ENCODE peak calls at places on chromosomes 13 and 19, in four cellular contexts. K is GM23338, A is SK-N-SH, M is breast epithelium. X is an unnamed sample.

GRCh38 chr19:55362990-55363716 is at the start of gene GARIN5B:
- DNase-seq in K (no peak), A (no peak), M (no peak), X (no peak)

GRCh38 chr19:12737666-12738351 is 512 bp downstream of the GET3 start:
- DNase-seq in K (no peak), A (no peak), M (peak; percentile 37), X (no peak)

GRCh38 chr13:33536639-33537425 is 251.3 kb upstream of the STARD13 start:
- DNase-seq in K (no peak), A (no peak), M (no peak), X (no peak)

GRCh38 chr13:52848455-52849190 is at the start of gene PCDH8:
- DNase-seq in K (peak; percentile 96), A (peak; percentile 93), M (no peak), X (no peak)

GRCh38 chr13:42652642-42653415 is 78.9 kb downstream of the TNFSF11 start:
- DNase-seq in K (peak; percentile 14), A (no peak), M (no peak), X (no peak)

GRCh38 chr19:49415102-49415809 is 8.0 kb downstream of the PTH2 start:
- DNase-seq in K (no peak), A (no peak), M (no peak), X (no peak)

GRCh38 chr13:87878706-87879105 is 207.5 kb downstream of the SLITRK5 start:
- DNase-seq in K (no peak), A (no peak), M (no peak), X (no peak)

GRCh38 chr19:57992841-57993240 is 9.8 kb downstream of the ZNF606 start:
- DNase-seq in K (no peak), A (no peak), M (no peak), X (no peak)

GRCh38 chr13:42807866-42808265 is 26.5 kb downstream of the FAM216B start:
- DNase-seq in K (no peak), A (no peak), M (no peak), X (no peak)

GRCh38 chr13:36979361-36980040 is 19.6 kb downstream of the ALG5 start:
- DNase-seq in K (no peak), A (no peak), M (no peak), X (no peak)

GRCh38 chr19:3094638-3095374 is 644 bp downstream of the GNA11 start:
- DNase-seq in K (no peak), A (no peak), M (no peak), X (peak; percentile 82)

GRCh38 chr19:1057185-1057857 is 9.6 kb upstream of the ARHGAP45 start:
- DNase-seq in K (peak; percentile 83), A (no peak), M (no peak), X (peak; percentile 78)

GRCh38 chr13:20566424-20566916 is 487 bp upstream of the IFT88 start:
- DNase-seq in K (peak; percentile 77), A (no peak), M (peak; percentile 40), X (peak; percentile 77)

GRCh38 chr19:13339869-13340268 is 166.4 kb downstream of the CACNA1A start:
- DNase-seq in K (peak; percentile 24), A (no peak), M (no peak), X (no peak)

GRCh38 chr19:11405846-11406643 is 13.1 kb downstream of the RGL3 start:
- DNase-seq in K (peak; percentile 89), A (peak; percentile 20), M (no peak), X (peak; percentile 80)

GRCh38 chr13:27295096-27295495 is 24.5 kb downstream of the RASL11A start:
- DNase-seq in K (no peak), A (no peak), M (no peak), X (no peak)

GRCh38 chr19:15212682-15213081 is 11.9 kb upstream of the NOTCH3 start:
- DNase-seq in K (no peak), A (no peak), M (no peak), X (no peak)

GRCh38 chr19:11410682-11411081 is 8.4 kb downstream of the RGL3 start:
- DNase-seq in K (no peak), A (no peak), M (no peak), X (no peak)

GRCh38 chr13:99969934-99970760 is 1.4 kb downstream of the ZIC5 start:
- DNase-seq in K (peak; percentile 84), A (no peak), M (no peak), X (no peak)

GRCh38 chr13:23146811-23147245 is 34.0 kb upstream of the SGCG start:
- DNase-seq in K (no peak), A (no peak), M (no peak), X (no peak)

GRCh38 chr19:33580026-33580644 is 41.6 kb upstream of the CHST8 start:
- DNase-seq in K (no peak), A (no peak), M (peak; percentile 27), X (peak; percentile 52)

GRCh38 chr13:26062853-26063444 is 11.1 kb upstream of the SHISA2 start:
- DNase-seq in K (peak; percentile 74), A (peak; percentile 47), M (peak; percentile 23), X (no peak)

GRCh38 chr13:60700994-60701393 is 304.0 kb downstream of the TDRD3 start:
- DNase-seq in K (no peak), A (no peak), M (no peak), X (no peak)

GRCh38 chr13:52405767-52406494 is at the start of gene THSD1:
- DNase-seq in K (peak; percentile 71), A (peak; percentile 87), M (peak; percentile 39), X (peak; percentile 88)

GRCh38 chr13:94351292-94352000 is 128.0 kb downstream of the DCT start:
- DNase-seq in K (no peak), A (no peak), M (no peak), X (no peak)

GRCh38 chr19:44212865-44213346 is 574 bp downstream of the ZNF227 start:
- DNase-seq in K (peak; percentile 53), A (peak; percentile 40), M (no peak), X (no peak)

GRCh38 chr13:47179321-47179720 is 282.5 kb upstream of the HTR2A start:
- DNase-seq in K (no peak), A (no peak), M (no peak), X (no peak)

GRCh38 chr19:45641274-45642105 is 2.3 kb upstream of the EML2 start:
- DNase-seq in K (peak; percentile 100), A (no peak), M (peak; percentile 95), X (peak; percentile 92)

GRCh38 chr19:10898633-10899032 is 27.3 kb downstream of the CARM1 start:
- DNase-seq in K (no peak), A (no peak), M (no peak), X (no peak)

GRCh38 chr19:47369923-47370625 is 21.0 kb downstream of the DHX34 start:
- DNase-seq in K (no peak), A (no peak), M (no peak), X (peak; percentile 89)

GRCh38 chr19:50332014-50332263 is 2.8 kb upstream of the KCNC3 start:
- DNase-seq in K (no peak), A (no peak), M (no peak), X (peak; percentile 72)

GRCh38 chr13:34277971-34278370 is 460.0 kb downstream of the RFC3 start:
- DNase-seq in K (no peak), A (no peak), M (no peak), X (no peak)

GRCh38 chr19:40603719-40604646 is 2.8 kb downstream of the LTBP4 start:
- DNase-seq in K (peak; percentile 100), A (peak; percentile 93), M (peak; percentile 99), X (peak; percentile 98)
- TF ChIP-seq POLR2AphosphoS5 in K (peak; percentile 47), A (no peak), M (peak; percentile 71), X (peak; percentile 87)

GRCh38 chr19:23286477-23286876 is 36.3 kb upstream of the ZNF724 start:
- DNase-seq in K (peak; percentile 79), A (peak; percentile 26), M (no peak), X (no peak)
- TF ChIP-seq CTCF in K (peak; percentile 57), A (peak; percentile 40), M (no peak), X (no peak)

GRCh38 chr19:5803752-5804515 is 933 bp upstream of the NRTN start:
- DNase-seq in K (peak; percentile 96), A (peak; percentile 99), M (peak; percentile 83), X (peak; percentile 95)

GRCh38 chr19:5806905-5807304 is 2.0 kb downstream of the NRTN start:
- DNase-seq in K (no peak), A (no peak), M (no peak), X (no peak)

GRCh38 chr19:5804516-5805464 is at the start of gene NRTN:
- DNase-seq in K (peak; percentile 75), A (peak; percentile 82), M (no peak), X (peak; percentile 82)

GRCh38 chr19:5806133-5806489 is 1.2 kb downstream of the NRTN start:
- DNase-seq in K (no peak), A (no peak), M (no peak), X (no peak)

DNA sequence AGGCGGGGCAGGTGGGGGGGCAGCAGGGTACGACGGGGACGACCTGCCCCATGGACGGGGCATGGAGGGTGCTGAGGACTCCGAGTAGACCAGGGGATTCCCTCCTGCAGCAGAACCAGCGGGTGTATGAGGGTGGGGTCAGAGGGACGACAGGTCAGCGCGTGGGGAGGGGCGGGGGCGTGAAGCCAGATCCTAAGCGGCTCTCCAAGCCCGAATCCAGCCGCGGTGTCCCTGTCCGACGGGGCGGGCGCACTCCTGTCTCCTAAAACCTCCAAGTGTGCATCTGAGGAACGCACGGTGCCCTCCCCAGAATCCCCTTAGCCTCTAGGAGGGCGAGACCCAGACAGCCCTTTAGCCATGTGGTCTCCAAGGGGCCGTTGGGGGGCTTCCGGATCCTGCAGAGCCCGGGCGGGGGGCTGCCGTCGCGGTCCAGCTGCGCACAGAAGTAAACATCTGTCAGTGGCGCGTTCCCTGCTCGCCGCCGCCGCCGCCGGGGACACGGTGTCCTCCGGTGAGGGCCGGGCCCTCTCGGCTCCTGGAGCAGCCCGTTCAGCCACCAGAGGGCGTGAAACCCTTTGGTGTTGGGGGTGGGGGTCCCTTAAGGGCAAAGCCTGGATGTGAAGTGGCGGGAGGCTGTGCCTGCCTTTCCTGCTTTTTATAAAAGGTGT is 732 bp downstream of the NRTN start:
- DNase-seq in K (peak; percentile 97), A (peak; percentile 91), M (peak; percentile 55), X (peak; percentile 85)
- TF ChIP-seq POLR2AphosphoS5 in K (no peak), A (no peak), M (no peak), X (peak; percentile 6)

GRCh38 chr19:38287604-38288003 is 16.4 kb upstream of the C19orf33 start:
- DNase-seq in K (no peak), A (no peak), M (no peak), X (no peak)
- TF ChIP-seq CTCF in K (no peak), A (no peak), M (no peak), X (no peak)

DNA sequence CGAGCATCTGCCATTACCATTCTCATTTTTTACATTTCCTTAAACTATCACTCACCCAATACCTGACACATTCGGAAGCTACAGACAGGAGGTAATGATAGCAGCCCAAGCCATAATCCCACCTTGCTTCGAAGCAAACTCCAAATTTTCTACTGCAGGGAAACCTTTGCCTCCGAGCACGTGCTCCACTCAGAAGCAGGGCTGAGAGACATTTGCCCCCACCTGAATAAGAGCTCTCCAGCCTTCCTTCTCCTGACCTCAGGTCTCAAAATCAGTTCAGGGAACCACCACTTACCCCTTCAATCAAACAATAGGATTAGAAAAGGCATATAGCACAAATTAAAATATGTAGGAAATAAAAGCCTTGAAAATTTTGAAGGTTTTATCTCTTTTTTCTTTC is 2.3 kb upstream of the DACH1 start:
- DNase-seq in K (peak; percentile 40), A (no peak), M (no peak), X (no peak)
- TF ChIP-seq POLR2AphosphoS5 in K (no peak), A (no peak), M (no peak), X (no peak)

X was measured in spleen.